ENCODE peak calls at places on chromosome 20, in five cellular contexts. P is GM20000, M is HL-60, W is astrocyte of the spinal cord, A is tibial artery. K is an unnamed sample.

GRCh38 chr20:47205577-47206123 is 150.8 kb downstream of the ZMYND8 start:
- DNase-seq in M (peak), W (peak), A (peak), P (peak), K (peak)

GRCh38 chr20:1505361-1505760 is 14.1 kb upstream of the SIRPB2 start:
- DNase-seq in M (no peak), W (no peak), P (no peak), A (no peak), K (no peak)

GRCh38 chr20:63484651-63485403 is 12.4 kb upstream of the KCNQ2 start:
- DNase-seq in A (no peak), P (no peak), W (no peak), M (no peak), K (no peak)

GRCh38 chr20:64194269-64194668 is 30.0 kb downstream of the MYT1 start:
- DNase-seq in M (no peak), W (no peak), A (no peak), P (no peak), K (no peak)

GRCh38 chr20:37347891-37348642 is 2.1 kb downstream of the SRC start:
- DNase-seq in W (no peak), A (no peak), P (no peak), M (no peak), K (no peak)

GRCh38 chr20:25220021-25220730 is 24.7 kb downstream of the ENTPD6 start:
- DNase-seq in P (no peak), A (peak), M (no peak), W (peak), K (no peak)

GRCh38 chr20:53074811-53075314 is 102.7 kb downstream of the TSHZ2 start:
- DNase-seq in W (no peak), P (no peak), A (no peak), M (no peak), K (no peak)

GRCh38 chr20:24840121-24840713 is 108.9 kb upstream of the CST7 start:
- DNase-seq in P (no peak), M (no peak), W (no peak), A (no peak), K (no peak)

GRCh38 chr20:4507288-4507719 is 214.4 kb upstream of the PRND start:
- DNase-seq in M (no peak), A (no peak), P (no peak), W (peak), K (no peak)

GRCh38 chr20:62780204-62780603 is 16.1 kb upstream of the MRGBP start:
- DNase-seq in M (no peak), A (no peak), P (no peak), W (no peak), K (no peak)

GRCh38 chr20:46293084-46293483 is 15.2 kb downstream of the CDH22 start:
- DNase-seq in A (no peak), M (peak), W (peak), P (no peak), K (no peak)

GRCh38 chr20:47150403-47151152 is 205.9 kb downstream of the ZMYND8 start:
- DNase-seq in P (peak), M (peak), W (peak), A (peak), K (peak)

GRCh38 chr20:1665345-1665744 is 7.8 kb upstream of the SIRPG start:
- DNase-seq in P (no peak), A (no peak), W (no peak), M (no peak), K (no peak)

GRCh38 chr20:38170914-38171300 is 5.8 kb upstream of the TGM2 start:
- DNase-seq in P (no peak), M (no peak), W (peak), A (peak), K (no peak)

GRCh38 chr20:35618032-35618371 is 2.4 kb downstream of the SPAG4 start:
- DNase-seq in P (no peak), A (no peak), M (no peak), W (no peak), K (no peak)

GRCh38 chr20:35615667-35616464 is at the start of gene SPAG4:
- DNase-seq in A (peak), P (peak), M (peak), W (peak), K (peak)

GRCh38 chr20:35616465-35617396 is 1.1 kb downstream of the SPAG4 start:
- DNase-seq in M (peak), P (peak), W (peak), A (peak), K (peak)

GRCh38 chr20:35618372-35619131 is 2.9 kb downstream of the SPAG4 start:
- DNase-seq in W (peak), P (peak), A (no peak), M (no peak), K (no peak)

DNA sequence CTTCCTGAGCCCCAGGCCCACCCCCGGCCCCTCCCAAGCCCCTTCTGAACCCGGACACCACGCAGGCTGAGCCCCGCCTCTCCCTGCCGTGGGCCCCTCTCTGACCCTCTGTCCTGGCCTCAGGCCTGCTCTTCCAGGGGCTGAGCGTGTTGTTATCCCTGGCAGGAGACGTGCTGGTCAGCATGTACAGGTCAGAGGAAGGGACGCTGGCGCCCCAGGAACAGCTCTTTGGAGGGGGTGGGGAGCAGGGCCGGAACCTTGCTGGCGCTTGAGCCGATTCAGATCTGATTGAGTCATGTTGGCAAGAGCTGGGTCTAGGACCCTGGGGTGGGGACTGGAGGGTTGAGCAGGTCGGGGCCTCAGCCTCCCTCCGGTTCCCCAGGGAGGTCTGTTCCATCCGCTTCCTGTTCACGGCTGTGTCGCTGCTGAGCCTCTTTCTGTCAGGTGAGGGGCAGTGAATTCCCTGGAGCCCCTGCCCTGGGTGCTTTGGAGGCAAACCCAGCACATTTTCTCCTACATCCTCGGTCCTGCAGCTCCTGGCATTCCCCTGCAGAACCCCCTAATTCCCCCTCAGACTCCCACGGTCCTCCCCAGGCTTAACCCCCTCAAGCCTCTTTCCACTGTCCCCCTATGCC is 1.9 kb downstream of the SPAG4 start:
- DNase-seq in P (peak), M (peak), A (peak), W (peak), K (peak)
- TF ChIP-seq CTCF in P (no peak), M (no peak), A (peak), W (peak), K (peak)

DNA sequence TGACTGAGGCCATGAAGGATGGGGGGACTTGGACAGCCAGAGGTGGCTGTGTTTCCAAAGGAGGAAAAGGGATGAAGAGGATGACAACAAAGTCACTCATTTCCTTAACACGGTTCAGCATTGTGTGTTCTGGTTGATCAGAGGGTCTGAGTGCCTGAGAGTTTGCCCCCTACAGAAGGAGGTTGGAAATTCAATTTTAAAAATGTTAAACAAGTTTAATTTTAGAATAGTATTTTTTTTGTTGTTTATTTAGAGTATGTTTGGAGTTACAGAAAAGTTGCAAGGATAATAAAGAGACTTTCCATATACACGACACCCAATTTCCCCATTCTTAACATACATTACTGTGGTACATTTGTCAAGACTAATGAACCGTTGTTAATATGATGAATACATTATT is 10.3 kb upstream of the VAPB start:
- DNase-seq in W (no peak), A (no peak), P (no peak), M (no peak), K (no peak)
- TF ChIP-seq CTCF in W (peak), A (no peak), P (no peak), M (no peak), K (no peak)

GRCh38 chr20:50865114-50865513 is 66.1 kb downstream of the ADNP start:
- DNase-seq in M (no peak), W (no peak), P (no peak), A (no peak), K (no peak)
- TF ChIP-seq CTCF in M (no peak), W (no peak), P (no peak), A (no peak), K (no peak)

GRCh38 chr20:43863821-43864544 is 50.7 kb upstream of the TOX2 start:
- DNase-seq in M (no peak), P (no peak), A (no peak), W (no peak), K (no peak)
- TF ChIP-seq CTCF in M (no peak), P (no peak), A (no peak), W (no peak), K (no peak)

K was measured in GM10248.